ENCODE peak calls at places on chromosomes 12 and 14, in six cellular contexts. H is H9, P is esophagus squamous epithelium, L is upper lobe of right lung, Z is PC-3, F is A549. A is an unnamed sample. For H3K4me1, the result is how much of the 10 kb centered on the place peaks cover.

GRCh38 chr12:12083688-12084087 is 12.9 kb downstream of the BCL2L14 start:
- DNase-seq in Z (no peak), H (peak), L (no peak), P (no peak), F (no peak), A (no peak)

GRCh38 chr14:102525213-102526143 is 15.9 kb upstream of the ANKRD9 start:
- DNase-seq in P (no peak), Z (peak), L (peak), H (no peak), F (no peak), A (no peak)

GRCh38 chr14:75277000-75277795 is 1.4 kb upstream of the FOS start:
- DNase-seq in L (peak), Z (peak), P (no peak), F (peak), H (peak), A (peak)

GRCh38 chr12:65715976-65716375 is 108.3 kb upstream of the HMGA2 start:
- DNase-seq in H (no peak), Z (no peak), P (no peak), F (no peak), L (no peak), A (no peak)

GRCh38 chr12:2261708-2262107 is 208.9 kb downstream of the CACNA1C start:
- DNase-seq in P (no peak), L (no peak), H (no peak), Z (no peak), F (no peak), A (no peak)

GRCh38 chr12:88471641-88472040 is 108.6 kb downstream of the KITLG start:
- DNase-seq in L (no peak), P (no peak), H (no peak), Z (peak), F (no peak), A (no peak)

GRCh38 chr14:95597784-95598204 is 62.9 kb downstream of the GLRX5 start:
- DNase-seq in H (peak), P (no peak), Z (no peak), F (no peak), L (no peak), A (peak)

GRCh38 chr12:39327965-39328364 is 115.0 kb downstream of the KIF21A start:
- DNase-seq in L (no peak), P (no peak), Z (no peak), H (no peak), F (no peak), A (no peak)

GRCh38 chr14:61267336-61267735 is 13.8 kb downstream of the TMEM30B start:
- DNase-seq in F (no peak), H (no peak), L (no peak), P (no peak), Z (peak), A (no peak)

GRCh38 chr12:82097877-82098276 is 260.3 kb downstream of the CCDC59 start:
- DNase-seq in Z (no peak), F (no peak), H (no peak), P (no peak), L (no peak), A (no peak)

GRCh38 chr12:126055521-126055920 is 990.3 kb downstream of the AACS start:
- DNase-seq in L (no peak), F (no peak), H (no peak), P (no peak), Z (peak), A (no peak)

GRCh38 chr12:95942106-95942531 is 295 bp downstream of the CCDC38 start:
- DNase-seq in Z (no peak), F (peak), P (no peak), H (no peak), L (no peak), A (no peak)

GRCh38 chr14:81401420-81402122 is 1.4 kb upstream of the STON2 start:
- DNase-seq in Z (peak), L (no peak), F (peak), P (no peak), H (no peak), A (no peak)

GRCh38 chr14:64554551-64554950 is 4.8 kb downstream of the PPP1R36 start:
- DNase-seq in H (no peak), L (no peak), F (no peak), P (no peak), Z (no peak), A (no peak)

GRCh38 chr14:32824195-32824594 is 114.5 kb upstream of the NPAS3 start:
- DNase-seq in H (no peak), Z (no peak), P (no peak), F (no peak), L (no peak), A (no peak)

GRCh38 chr14:64821651-64822050 is 58.1 kb downstream of the SPTB start:
- DNase-seq in P (no peak), H (no peak), F (no peak), L (no peak), Z (no peak), A (no peak)

GRCh38 chr14:69059658-69060648 is 80.9 kb upstream of the ACTN1 start:
- DNase-seq in F (peak), H (no peak), Z (peak), P (no peak), L (no peak), A (peak)
- TF ChIP-seq CTCF in F (no peak), H (no peak), Z (no peak), P (no peak), L (no peak), A (no peak)

GRCh38 chr12:94718114-94718513 is 67.8 kb upstream of the TMCC3 start:
- DNase-seq in P (no peak), L (no peak), H (no peak), Z (peak), F (no peak), A (peak)
- H3K27ac ChIP-seq in P (no peak), L (no peak), H (no peak), Z (peak), F (no peak), A (peak)

DNA sequence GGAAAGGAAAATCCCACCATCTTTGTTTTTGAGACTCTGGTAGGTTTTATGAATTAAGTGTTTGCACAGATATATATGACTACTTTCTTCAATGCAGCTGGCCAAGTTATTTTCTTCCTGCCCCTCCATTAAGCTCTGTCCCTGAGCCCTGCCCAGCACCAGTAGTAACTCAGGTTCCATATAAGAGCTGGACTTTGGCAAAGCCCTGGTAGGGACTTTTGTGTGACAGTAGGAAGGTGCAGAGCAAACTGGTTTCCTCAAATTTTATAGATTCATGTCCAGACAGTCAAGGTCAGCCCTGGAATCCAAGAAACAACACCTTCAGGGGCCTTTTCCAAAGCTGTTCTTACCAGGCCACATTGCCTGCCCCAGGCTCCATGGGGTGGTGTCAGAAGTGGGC is 47.3 kb downstream of the SSPN start:
- DNase-seq in H (no peak), Z (no peak), L (no peak), F (no peak), P (no peak), A (no peak)
- H3K4me1 ChIP-seq in H (under half), Z (half or more), L (under half), F (under half), P (under half), A (under half)

DNA sequence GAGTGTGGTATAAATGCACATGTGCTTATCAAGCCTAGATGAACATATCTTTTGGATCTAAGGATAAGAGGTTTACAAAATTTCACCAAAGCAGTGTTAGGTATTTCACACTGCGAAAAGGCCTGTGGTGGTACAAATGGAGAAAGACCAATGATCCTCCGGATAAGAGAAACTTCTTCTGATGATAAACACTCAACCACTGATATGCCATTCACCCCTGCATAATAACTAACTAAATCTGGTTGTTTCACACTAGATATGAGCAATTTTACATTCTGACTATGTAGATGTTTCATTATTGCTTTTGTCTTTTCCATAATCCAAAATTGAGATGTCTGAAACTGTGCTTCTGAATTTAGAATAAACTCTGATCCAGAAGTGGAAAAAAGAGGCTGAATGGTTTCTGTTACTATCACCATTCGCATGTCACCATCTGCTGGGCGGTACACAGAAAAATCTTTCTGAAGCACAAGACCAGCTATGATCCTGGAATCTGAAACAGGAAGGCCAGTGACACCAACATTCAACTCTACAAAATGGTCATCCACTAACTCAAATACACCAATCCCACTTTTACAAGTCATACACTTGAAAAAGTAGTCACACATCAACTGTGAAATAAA is 1.3 kb downstream of the BBS10 start:
- DNase-seq in L (no peak), P (no peak), Z (peak), F (no peak), H (no peak), A (peak)
- TF ChIP-seq CTCF in L (peak), P (no peak), Z (peak), F (peak), H (peak), A (peak)

GRCh38 chr14:59305836-59306555 is 117.5 kb downstream of the DAAM1 start:
- DNase-seq in F (no peak), P (no peak), Z (peak), H (no peak), L (no peak), A (no peak)

GRCh38 chr14:59303216-59303615 is 114.7 kb downstream of the DAAM1 start:
- DNase-seq in H (no peak), L (no peak), Z (peak), F (no peak), P (no peak), A (no peak)

GRCh38 chr14:59306775-59307174 is 118.3 kb downstream of the DAAM1 start:
- DNase-seq in F (no peak), L (no peak), Z (peak), H (no peak), P (no peak), A (peak)

GRCh38 chr14:59302313-59302712 is 113.8 kb downstream of the DAAM1 start:
- DNase-seq in L (no peak), H (no peak), P (no peak), F (no peak), Z (no peak), A (no peak)

DNA sequence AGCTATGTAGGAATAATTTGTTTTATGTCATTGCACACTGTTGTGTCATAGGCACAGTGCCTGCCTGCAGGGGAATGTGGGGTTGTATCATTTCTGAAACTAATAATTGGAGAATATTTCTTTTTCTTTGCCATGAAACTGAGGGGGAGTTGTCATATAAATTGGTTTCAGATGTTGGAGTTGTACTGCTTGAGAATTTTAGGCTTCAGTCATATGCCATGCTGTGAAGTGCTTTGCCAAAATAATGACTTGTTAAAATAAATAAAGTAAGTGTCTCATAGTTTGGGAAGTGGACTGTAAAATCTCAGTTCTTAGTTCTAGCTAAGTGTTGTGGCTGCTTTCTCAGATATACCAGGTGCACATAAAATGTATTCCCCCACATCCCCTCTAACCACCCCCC is 116.8 kb downstream of the DAAM1 start:
- DNase-seq in F (no peak), P (no peak), L (no peak), H (no peak), Z (peak), A (no peak)
- H3K27ac ChIP-seq in F (no peak), P (no peak), L (no peak), H (no peak), Z (no peak), A (peak)

GRCh38 chr12:6468283-6468575 is 2.2 kb downstream of the VAMP1 start:
- DNase-seq in F (no peak), L (no peak), P (no peak), H (no peak), Z (peak), A (no peak)
- H3K4me1 ChIP-seq in F (under half), L (under half), P (half or more), H (under half), Z (under half), A (under half)

DNA sequence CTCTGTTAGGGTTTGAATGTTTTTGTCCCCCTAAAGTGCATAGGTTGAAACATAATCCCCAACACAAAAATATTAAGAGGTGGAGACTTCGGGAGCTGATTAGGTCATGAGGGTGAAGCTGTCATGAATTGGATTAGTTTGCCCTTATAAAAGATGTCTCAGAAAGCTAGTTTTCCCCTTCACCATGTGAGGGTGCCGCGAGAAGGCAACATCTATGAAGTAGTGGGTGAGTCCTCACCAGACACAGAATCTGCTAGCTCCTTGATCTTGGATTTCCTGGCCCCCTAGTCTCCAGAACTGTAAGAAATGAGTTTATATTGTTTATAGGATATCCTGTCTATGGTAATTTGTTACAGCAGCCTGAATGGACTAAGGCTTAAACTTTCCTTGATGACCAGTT is 301.5 kb upstream of the ATP2B1 start:
- DNase-seq in Z (no peak), L (no peak), P (no peak), H (peak), F (no peak), A (no peak)
- TF ChIP-seq CTCF in Z (peak), L (no peak), P (no peak), H (peak), F (peak), A (no peak)

GRCh38 chr14:51993274-51993673 is 3.9 kb downstream of the RTRAF start:
- DNase-seq in P (no peak), F (no peak), L (no peak), H (no peak), Z (no peak), A (no peak)
- H3K27ac ChIP-seq in P (no peak), F (no peak), L (no peak), H (no peak), Z (no peak), A (no peak)

DNA sequence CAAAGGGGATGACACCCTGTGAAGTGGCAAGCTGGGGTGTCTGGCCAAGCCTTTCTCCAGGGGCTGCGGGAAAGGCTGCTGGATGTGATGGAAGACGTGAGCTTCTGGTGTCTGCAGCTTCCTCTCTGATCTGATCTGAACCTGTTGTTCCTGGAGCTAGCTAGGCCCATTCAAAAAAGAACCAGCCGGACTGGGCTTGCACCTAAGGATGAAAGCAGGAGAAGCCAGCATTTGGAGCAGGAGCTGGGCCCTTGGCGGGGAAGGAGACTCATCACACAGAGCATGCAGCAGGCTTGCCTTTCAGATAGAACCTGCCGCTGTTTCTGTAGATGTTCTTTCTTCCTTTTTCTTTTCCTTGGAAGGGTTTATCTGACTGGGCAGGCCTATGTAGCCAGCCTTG is 9.5 kb downstream of the RPH3A start:
- DNase-seq in Z (no peak), F (no peak), P (no peak), H (no peak), L (no peak), A (no peak)
- H3K4me1 ChIP-seq in Z (under half), F (under half), P (under half), H (under half), L (under half), A (under half)

A was measured in cardiac muscle cell.